ENCODE peak calls at places on chromosomes 13 and 19, in four cellular contexts. J is NCI-H1105, F is neuronal stem cell, W is OCI-LY7. V is an unnamed sample.
A peak's percentile ranks its signal among the peaks of the same experiment; 100 is the strongest.

GRCh38 chr19:44113784-44114390 is 688 bp downstream of the ZNF225 start:
- DNase-seq in J (no peak), F (peak; percentile 3), W (no peak), V (peak; percentile 64)

GRCh38 chr19:41541990-41542584 is 33.9 kb upstream of the CEACAM21 start:
- DNase-seq in J (peak; percentile 59), F (peak; percentile 63), W (peak; percentile 81), V (peak; percentile 69)

GRCh38 chr13:29849071-29849541 is 1.3 kb downstream of the UBL3 start:
- DNase-seq in J (no peak), F (no peak), W (peak; percentile 44), V (peak; percentile 75)

GRCh38 chr13:109243311-109243951 is 543.0 kb downstream of the IRS2 start:
- DNase-seq in J (no peak), F (no peak), W (no peak), V (no peak)

GRCh38 chr19:12112701-12113100 is 27.4 kb downstream of the ZNF20 start:
- DNase-seq in J (no peak), F (no peak), W (no peak), V (no peak)

GRCh38 chr13:60329221-60329983 is 67.6 kb upstream of the TDRD3 start:
- DNase-seq in J (peak; percentile 23), F (peak; percentile 38), W (peak; percentile 27), V (peak; percentile 47)

GRCh38 chr19:51086153-51086850 is 3.6 kb upstream of the KLK14 start:
- DNase-seq in J (no peak), F (no peak), W (no peak), V (no peak)

GRCh38 chr19:7602240-7602934 is 6.7 kb downstream of the CAMSAP3 start:
- DNase-seq in J (no peak), F (no peak), W (no peak), V (no peak)

GRCh38 chr13:67792151-67792665 is 562.1 kb upstream of the PCDH9 start:
- DNase-seq in J (peak; percentile 48), F (no peak), W (no peak), V (no peak)

GRCh38 chr13:110388141-110388943 is 81.3 kb downstream of the COL4A2 start:
- DNase-seq in J (no peak), F (no peak), W (no peak), V (no peak)

GRCh38 chr13:98476538-98476966 is 100.4 kb downstream of the STK24 start:
- DNase-seq in J (no peak), F (no peak), W (peak; percentile 61), V (peak; percentile 84)

GRCh38 chr19:45774765-45775164 is 5.7 kb upstream of the SIX5 start:
- DNase-seq in J (no peak), F (no peak), W (no peak), V (no peak)

GRCh38 chr19:38977445-38978314 is 2.1 kb upstream of the FBXO17 start:
- DNase-seq in J (no peak), F (no peak), W (no peak), V (peak; percentile 75)

GRCh38 chr13:97211357-97211756 is 10.8 kb upstream of the MBNL2 start:
- DNase-seq in J (no peak), F (no peak), W (no peak), V (no peak)

GRCh38 chr13:26425439-26426358 is 131.8 kb upstream of the WASF3 start:
- DNase-seq in J (peak; percentile 58), F (no peak), W (no peak), V (no peak)

GRCh38 chr13:99605417-99606321 is 104.4 kb downstream of the TM9SF2 start:
- DNase-seq in J (no peak), F (peak; percentile 32), W (peak; percentile 63), V (peak; percentile 32)

GRCh38 chr19:58196911-58197616 is 14.2 kb downstream of the ZNF274 start:
- DNase-seq in J (no peak), F (no peak), W (peak; percentile 55), V (peak; percentile 70)

GRCh38 chr19:28710278-28710677 is 502.7 kb downstream of the UQCRFS1 start:
- DNase-seq in J (peak; percentile 58), F (peak; percentile 59), W (peak; percentile 76), V (peak; percentile 76)

GRCh38 chr19:47111081-47111589 is 2.4 kb downstream of the ZC3H4 start:
- DNase-seq in J (no peak), F (no peak), W (peak; percentile 60), V (peak; percentile 39)

GRCh38 chr13:45209229-45209628 is 8.4 kb upstream of the KCTD4 start:
- DNase-seq in J (no peak), F (no peak), W (no peak), V (peak; percentile 91)

GRCh38 chr13:44765076-44765475 is 188.9 kb upstream of the TSC22D1 start:
- DNase-seq in J (no peak), F (peak; percentile 38), W (no peak), V (no peak)

GRCh38 chr13:80945328-80945727 is 604.4 kb upstream of the SPRY2 start:
- DNase-seq in J (no peak), F (peak; percentile 70), W (no peak), V (no peak)

V was measured in MV-4-11.